ENCODE peak calls at places on chromosomes 1 and 21, in seven cellular contexts. R is NCI-H2029; E is stimulated activated CD4-positive, alpha-beta T cell treated with anti-CD3 and anti-CD28 coated beads, Interleukin-2, amount 100 ng/mL, for 48 hours; O is uterus; T is CD14-positive monocyte; K is AG10803; V is retinal pigment epithelial cell. U is an unnamed sample.
A peak's percentile ranks its signal among the peaks of the same experiment; 100 is the strongest.

GRCh38 chr1:227563319-227564201 is at the start of gene ZNF678:
- DNase-seq in V (peak; percentile 84), O (peak; percentile 91), E (peak; percentile 76), R (peak; percentile 91), T (peak; percentile 82), K (peak; percentile 88), U (peak; percentile 91)

GRCh38 chr21:26061437-26061836 is 109.1 kb downstream of the APP start:
- DNase-seq in E (no peak), K (peak; percentile 83), T (no peak), V (no peak), R (no peak), O (no peak), U (no peak)

GRCh38 chr1:24203404-24203803 is 16.3 kb upstream of the IFNLR1 start:
- DNase-seq in K (no peak), V (no peak), O (no peak), T (no peak), R (no peak), E (peak; percentile 27), U (no peak)

GRCh38 chr1:86356247-86356646 is 39.9 kb downstream of the ODF2L start:
- DNase-seq in V (no peak), T (no peak), R (no peak), K (peak; percentile 5), O (no peak), E (no peak), U (no peak)

GRCh38 chr1:164702664-164703063 is 143.7 kb downstream of the PBX1 start:
- DNase-seq in V (no peak), O (no peak), E (no peak), T (no peak), R (no peak), K (no peak), U (no peak)

GRCh38 chr1:30822006-30822405 is 64.4 kb upstream of the LAPTM5 start:
- DNase-seq in T (no peak), V (no peak), K (no peak), R (no peak), E (no peak), O (no peak), U (no peak)

GRCh38 chr1:14994148-14994547 is 159.4 kb upstream of the TMEM51 start:
- DNase-seq in K (no peak), T (no peak), O (no peak), R (no peak), E (no peak), V (no peak), U (no peak)

GRCh38 chr1:6486433-6487011 is 4.9 kb downstream of the PLEKHG5 start:
- DNase-seq in K (peak; percentile 74), O (peak; percentile 69), V (peak; percentile 30), R (peak; percentile 54), T (peak; percentile 72), E (peak; percentile 85), U (peak; percentile 91)

GRCh38 chr1:227769047-227769446 is 33.8 kb downstream of the SNAP47 start:
- DNase-seq in O (no peak), V (no peak), K (no peak), T (no peak), E (no peak), R (no peak), U (no peak)

GRCh38 chr1:38941527-38942019 is at the start of gene RHBDL2:
- DNase-seq in K (peak; percentile 63), V (no peak), R (peak; percentile 85), O (peak; percentile 39), T (no peak), E (no peak), U (no peak)

GRCh38 chr1:36203554-36204346 is 20.5 kb upstream of the THRAP3 start:
- DNase-seq in T (peak; percentile 85), V (peak; percentile 47), K (peak; percentile 55), R (peak; percentile 48), O (peak; percentile 30), E (no peak), U (no peak)

GRCh38 chr1:169784102-169784501 is 10.6 kb downstream of the METTL18 start:
- DNase-seq in V (no peak), E (no peak), O (no peak), K (no peak), R (no peak), T (no peak), U (no peak)

GRCh38 chr1:88683516-88683847 is 591 bp upstream of the PKN2 start:
- DNase-seq in V (peak; percentile 28), R (peak; percentile 45), O (peak; percentile 43), E (peak; percentile 29), K (peak; percentile 32), T (peak; percentile 41), U (no peak)

GRCh38 chr1:112431038-112431437 is 35.0 kb downstream of the CTTNBP2NL start:
- DNase-seq in R (no peak), K (no peak), E (no peak), T (no peak), O (no peak), V (no peak), U (no peak)

GRCh38 chr1:190179817-190180216 is 297.8 kb downstream of the BRINP3 start:
- DNase-seq in V (no peak), E (no peak), K (no peak), O (no peak), R (no peak), T (no peak), U (no peak)

GRCh38 chr1:183163311-183163710 is 22.8 kb upstream of the LAMC2 start:
- DNase-seq in V (no peak), O (no peak), K (peak; percentile 64), T (no peak), R (no peak), E (no peak), U (no peak)

GRCh38 chr1:203650012-203650836 is 23.6 kb downstream of the ATP2B4 start:
- DNase-seq in E (peak; percentile 45), K (no peak), V (no peak), T (peak; percentile 63), R (no peak), O (peak; percentile 53), U (no peak)

GRCh38 chr1:197485790-197486189 is 217.7 kb downstream of the CRB1 start:
- DNase-seq in K (no peak), R (no peak), T (no peak), V (no peak), E (no peak), O (no peak), U (no peak)

GRCh38 chr1:112686417-112686816 is 12.0 kb downstream of the MOV10 start:
- DNase-seq in O (no peak), K (peak; percentile 22), V (no peak), T (no peak), R (no peak), E (no peak), U (no peak)

GRCh38 chr1:50481142-50481736 is 58.0 kb upstream of the DMRTA2 start:
- DNase-seq in R (no peak), O (no peak), E (no peak), T (no peak), V (no peak), K (no peak), U (no peak)

GRCh38 chr1:23177438-23178380 is 9.1 kb upstream of the LUZP1 start:
- DNase-seq in K (peak; percentile 81), O (peak; percentile 77), R (peak; percentile 68), T (peak; percentile 46), V (no peak), E (peak; percentile 52), U (no peak)

GRCh38 chr1:207309775-207310273 is 11.7 kb upstream of the CD55 start:
- DNase-seq in E (no peak), T (no peak), K (peak; percentile 73), O (no peak), R (no peak), V (peak; percentile 73), U (no peak)

GRCh38 chr21:42351626-42352432 is 1.0 kb upstream of the TFF2 start:
- DNase-seq in V (no peak), K (no peak), T (no peak), R (no peak), O (no peak), E (no peak), U (no peak)

GRCh38 chr1:173925306-173926242 is 8.4 kb upstream of the SERPINC1 start:
- DNase-seq in R (no peak), V (no peak), O (no peak), T (no peak), E (no peak), K (no peak), U (no peak)

GRCh38 chr1:69551476-69552324 is 16.0 kb upstream of the LRRC7 start:
- DNase-seq in T (no peak), R (no peak), V (no peak), O (no peak), K (no peak), E (no peak), U (no peak)